ENCODE peak calls at places on chromosome 13, in five cellular contexts. K is neural progenitor cell, C is PC-3, W is HCT116, U is GM23248. O is an unnamed sample.

GRCh38 chr13:34258646-34259386 is 440.9 kb downstream of the RFC3 start:
- DNase-seq in K (no peak), U (peak; percentile 25), C (no peak), W (no peak), O (no peak)

GRCh38 chr13:81697826-81698225 is 1356.9 kb upstream of the SPRY2 start:
- DNase-seq in U (no peak), W (no peak), C (no peak), K (no peak), O (no peak)

GRCh38 chr13:78881746-78882145 is 222.8 kb upstream of the OBI1 start:
- DNase-seq in U (no peak), K (no peak), C (no peak), W (no peak), O (no peak)

GRCh38 chr13:80131204-80131603 is 209.7 kb downstream of the SPRY2 start:
- DNase-seq in W (no peak), K (peak; percentile 67), C (peak; percentile 47), U (peak; percentile 80), O (no peak)

GRCh38 chr13:99640260-99640659 is 139.0 kb downstream of the TM9SF2 start:
- DNase-seq in K (no peak), W (no peak), U (no peak), C (no peak), O (no peak)

GRCh38 chr13:44146162-44146561 is 227.5 kb upstream of the SERP2 start:
- DNase-seq in K (no peak), U (no peak), W (no peak), C (no peak), O (no peak)

GRCh38 chr13:20474515-20474914 is 51.1 kb downstream of the CRYL1 start:
- DNase-seq in U (no peak), C (no peak), W (no peak), K (no peak), O (no peak)

GRCh38 chr13:52707375-52707774 is 32.2 kb downstream of the CNMD start:
- DNase-seq in K (no peak), W (no peak), C (no peak), U (peak; percentile 5), O (no peak)

DNA sequence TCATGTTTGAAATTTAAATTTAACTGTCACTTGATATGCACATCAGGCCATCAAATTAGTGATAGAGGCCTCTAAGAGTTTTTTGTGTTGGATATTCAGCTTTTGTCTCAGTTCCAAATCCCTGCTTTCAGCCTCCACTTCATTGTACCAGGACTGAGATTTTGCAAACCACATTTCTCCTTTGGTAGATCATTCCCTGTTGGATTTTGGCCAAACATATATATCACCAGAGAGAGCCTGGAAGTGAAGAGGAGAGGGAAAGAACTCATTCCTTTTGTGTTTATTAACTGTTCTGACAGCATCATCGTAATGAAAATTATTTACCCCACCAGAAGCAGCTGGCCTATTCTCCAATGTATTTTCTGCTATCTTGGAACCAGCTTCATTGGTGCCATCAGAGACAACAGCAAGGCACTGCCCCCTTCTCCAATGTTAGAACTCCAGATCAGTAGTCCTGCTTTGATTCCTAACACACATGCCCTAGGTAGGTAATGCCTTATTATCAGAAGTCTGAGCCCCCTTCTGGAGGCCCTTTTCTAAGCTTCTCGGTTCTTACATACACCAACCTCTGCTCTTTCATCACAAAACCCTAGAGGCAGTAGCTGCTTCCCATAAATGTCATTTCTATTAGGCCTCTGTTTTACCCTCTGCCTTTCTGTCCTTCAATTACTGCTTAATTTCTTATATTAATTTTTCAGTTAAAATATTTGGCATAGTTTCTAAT is 65.1 kb upstream of the KLHL1 start:
- DNase-seq in K (no peak), C (no peak), U (no peak), W (no peak), O (no peak)
- TF ChIP-seq EZH2phosphoT487 in K (no peak), C (no peak), U (no peak), W (no peak), O (no peak)

DNA sequence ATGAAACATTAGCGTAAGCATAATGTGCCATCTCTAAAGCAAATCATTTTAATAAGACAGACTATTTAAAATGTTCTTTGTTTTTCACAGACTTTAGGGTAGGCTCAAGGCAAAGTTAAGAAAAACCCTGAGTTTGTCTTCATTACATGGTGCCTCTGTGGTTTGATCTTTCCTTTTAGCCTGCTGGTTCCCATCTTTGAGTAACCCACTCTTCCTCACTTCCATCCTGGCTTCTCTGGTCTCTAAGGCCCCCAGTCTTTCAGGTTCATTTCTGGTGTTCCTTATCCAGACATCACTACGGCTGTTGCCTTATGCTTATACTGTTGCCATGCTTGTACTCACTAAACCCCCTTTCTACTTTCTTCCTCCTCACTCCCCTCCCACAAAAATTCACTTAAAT is 38.4 kb downstream of the DACH1 start:
- DNase-seq in W (no peak), C (no peak), K (no peak), U (no peak), O (no peak)
- H3K4me1 ChIP-seq in W (no peaks in the 10 kb centered on the region), C (no peaks in the 10 kb centered on the region), K (peaks cover 48% of the 10 kb centered on the region), U (no peaks in the 10 kb centered on the region), O (no peaks in the 10 kb centered on the region)

GRCh38 chr13:113411216-113412023 is 41.9 kb downstream of the ADPRHL1 start:
- DNase-seq in K (peak; percentile 1), C (peak; percentile 86), W (peak; percentile 84), U (peak; percentile 97), O (no peak)
- H3K27ac ChIP-seq in K (no peak overlapping the region), C (peak overlapping the region; percentile 100), W (peak overlapping the region; percentile 66), U (peak overlapping the region; percentile 98), O (no peak overlapping the region)

GRCh38 chr13:29474991-29475390 is 120.5 kb downstream of the SLC7A1 start:
- DNase-seq in W (no peak), K (no peak), U (peak; percentile 87), C (no peak), O (no peak)

GRCh38 chr13:29471551-29471950 is 123.9 kb downstream of the SLC7A1 start:
- DNase-seq in K (no peak), U (no peak), C (no peak), W (no peak), O (no peak)

GRCh38 chr13:29476046-29476445 is 119.4 kb downstream of the SLC7A1 start:
- DNase-seq in C (no peak), W (no peak), K (no peak), U (no peak), O (no peak)

GRCh38 chr13:29472317-29472961 is 123.0 kb downstream of the SLC7A1 start:
- DNase-seq in W (peak; percentile 63), C (peak; percentile 67), K (peak; percentile 84), U (peak; percentile 79), O (peak; percentile 30)
- TF ChIP-seq EZH2phosphoT487 in W (no peak), C (no peak), K (no peak), U (no peak), O (no peak)

GRCh38 chr13:110521296-110521680 is 40.2 kb downstream of the RAB20 start:
- DNase-seq in K (no peak), W (no peak), U (peak; percentile 19), C (no peak), O (no peak)

GRCh38 chr13:110523180-110523579 is 38.3 kb downstream of the RAB20 start:
- DNase-seq in U (no peak), C (no peak), K (no peak), W (no peak), O (no peak)

GRCh38 chr13:110520431-110521295 is 40.9 kb downstream of the RAB20 start:
- DNase-seq in W (no peak), U (peak; percentile 85), C (no peak), K (no peak), O (no peak)

GRCh38 chr13:110523838-110524237 is 37.7 kb downstream of the RAB20 start:
- DNase-seq in C (no peak), W (no peak), U (no peak), K (no peak), O (no peak)

DNA sequence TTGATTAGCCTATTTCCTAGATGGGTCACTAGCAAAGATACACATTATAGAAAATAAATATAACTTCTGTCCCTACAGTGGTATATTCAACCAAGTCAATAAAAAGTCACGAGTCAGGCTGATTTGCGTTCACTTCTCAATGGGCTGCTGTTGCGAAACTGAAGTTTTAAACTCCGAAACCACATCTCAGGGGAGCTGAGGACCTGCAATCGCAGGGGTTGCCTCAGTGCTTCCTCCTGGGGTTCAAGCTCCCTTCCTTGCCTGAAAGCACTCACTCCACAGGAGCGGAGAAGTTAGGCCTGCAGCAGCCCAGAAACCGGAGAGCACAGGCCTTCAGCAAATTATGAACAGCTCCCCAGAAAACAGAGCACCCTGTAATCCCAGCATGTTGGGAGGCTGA is 39.6 kb downstream of the RAB20 start:
- DNase-seq in W (no peak), U (no peak), C (no peak), K (no peak), O (no peak)
- H3K4me1 ChIP-seq in W (peaks cover 38% of the 10 kb centered on the region), U (peaks cover 10% of the 10 kb centered on the region), C (peaks cover 18% of the 10 kb centered on the region), K (no peaks in the 10 kb centered on the region), O (peaks cover 32% of the 10 kb centered on the region)

DNA sequence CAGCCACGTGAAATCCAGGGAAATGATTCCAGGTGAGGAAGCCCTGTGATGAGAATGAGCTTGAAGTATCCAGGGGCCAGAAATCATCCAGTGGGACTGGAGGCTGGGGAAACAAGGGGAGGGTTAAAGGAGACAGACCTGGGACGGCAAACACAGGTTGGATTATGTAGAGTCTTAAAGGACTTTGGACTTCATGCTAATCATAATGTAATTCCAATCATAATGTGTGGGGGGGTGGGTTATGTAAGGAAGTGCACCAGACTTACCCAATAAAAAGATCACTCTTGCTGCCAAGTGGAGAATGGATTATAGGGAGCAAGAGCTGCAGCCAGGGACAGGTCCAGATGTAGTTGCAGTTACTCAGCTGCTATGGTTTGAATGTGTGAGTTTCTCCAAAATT is 16.1 kb upstream of the CYSLTR2 start:
- DNase-seq in U (no peak), W (no peak), K (no peak), C (no peak), O (no peak)
- H3K27ac ChIP-seq in U (no peak overlapping the region), W (no peak overlapping the region), K (no peak overlapping the region), C (no peak overlapping the region), O (no peak overlapping the region)

DNA sequence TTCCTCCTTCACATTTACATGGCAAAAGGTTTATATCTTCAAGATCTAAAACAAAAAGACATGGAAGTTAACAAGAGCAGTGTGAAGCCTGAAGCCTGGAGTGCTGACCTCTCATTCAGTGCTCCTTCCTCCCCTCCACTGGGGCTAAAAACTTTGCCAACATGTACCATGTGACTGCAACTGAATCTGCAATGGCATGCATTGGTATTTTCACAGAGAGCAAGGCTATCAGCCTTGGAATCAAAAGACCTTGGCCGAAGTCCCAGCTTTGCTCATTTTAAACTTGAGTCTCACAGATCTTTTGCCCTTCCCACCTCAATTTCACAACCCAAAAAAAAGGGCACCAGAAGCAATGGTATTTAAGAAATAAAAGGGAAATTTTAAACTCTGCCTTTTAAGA is 325.1 kb downstream of the DCT start:
- DNase-seq in U (peak; percentile 50), W (no peak), C (peak; percentile 30), K (no peak), O (no peak)
- TF ChIP-seq EZH2phosphoT487 in U (no peak), W (no peak), C (no peak), K (no peak), O (no peak)

DNA sequence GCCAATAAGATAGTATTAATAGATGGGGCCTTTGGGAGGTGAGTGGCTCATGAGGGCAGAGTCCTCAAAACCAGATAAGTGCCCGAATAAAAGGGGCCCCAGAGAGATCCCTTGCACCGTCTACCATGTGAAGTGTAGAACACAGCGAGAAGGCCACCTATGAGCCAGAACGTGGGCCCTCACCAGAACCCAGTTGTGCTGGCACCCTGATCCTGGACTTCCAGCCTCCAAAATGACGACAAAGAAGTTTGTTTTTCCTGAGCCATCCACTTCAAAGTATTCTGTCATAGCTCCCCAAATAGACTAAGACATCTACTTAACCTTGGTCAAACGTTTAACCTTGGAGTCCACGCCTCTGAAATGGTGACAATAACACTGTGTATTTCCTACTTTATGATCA is 158.1 kb downstream of the EFNB2 start:
- DNase-seq in C (no peak), K (no peak), W (no peak), U (no peak), O (no peak)
- H3K4me1 ChIP-seq in C (peaks cover 29% of the 10 kb centered on the region), K (peaks cover 22% of the 10 kb centered on the region), W (peaks cover 26% of the 10 kb centered on the region), U (peaks cover 37% of the 10 kb centered on the region), O (no peaks in the 10 kb centered on the region)

O was measured in MM.1S.